ENCODE peak calls at places on chromosomes 3 and 15, in four cellular contexts. S is uterus, P is transverse colon, G is body of pancreas. W is an unnamed sample.

GRCh38 chr3:60992395-60992794 is 258.9 kb downstream of the FHIT start:
- DNase-seq in G (no peak), S (no peak), P (no peak), W (no peak)

GRCh38 chr15:48722764-48723661 is 77.5 kb upstream of the FBN1 start:
- DNase-seq in G (no peak), S (no peak), P (no peak), W (no peak)

GRCh38 chr15:50182233-50183013 is 427 bp downstream of the SLC27A2 start:
- DNase-seq in G (peak; percentile 16), S (no peak), P (peak; percentile 19), W (peak; percentile 34)

GRCh38 chr15:67083135-67083766 is 17.8 kb downstream of the SMAD3 start:
- DNase-seq in G (no peak), S (no peak), P (no peak), W (no peak)

GRCh38 chr15:65916664-65917406 is 47.5 kb downstream of the RAB11A start:
- DNase-seq in G (peak; percentile 49), S (no peak), P (peak; percentile 13), W (peak; percentile 73)

GRCh38 chr3:160698806-160699205 is 21.8 kb downstream of the ARL14 start:
- DNase-seq in S (no peak), G (no peak), P (no peak), W (no peak)

GRCh38 chr3:158918008-158918407 is 116.2 kb downstream of the MFSD1 start:
- DNase-seq in G (peak; percentile 47), S (no peak), P (peak; percentile 24), W (peak; percentile 9)

GRCh38 chr15:52765779-52766178 is 24.4 kb downstream of the ONECUT1 start:
- DNase-seq in G (no peak), S (no peak), P (no peak), W (no peak)

GRCh38 chr3:183252108-183252782 is 808 bp upstream of the B3GNT5 start:
- DNase-seq in S (no peak), P (no peak), G (no peak), W (no peak)

GRCh38 chr3:10768995-10769394 is 47.0 kb upstream of the SLC6A11 start:
- DNase-seq in P (no peak), S (no peak), G (no peak), W (no peak)

GRCh38 chr15:32643907-32644445 is 2.5 kb downstream of the SCG5 start:
- DNase-seq in S (no peak), G (no peak), P (no peak), W (no peak)

GRCh38 chr15:32636908-32637567 is 4.5 kb upstream of the SCG5 start:
- DNase-seq in S (no peak), P (no peak), G (no peak), W (no peak)

GRCh38 chr15:32637704-32638103 is 3.8 kb upstream of the SCG5 start:
- DNase-seq in S (no peak), G (no peak), P (no peak), W (no peak)

GRCh38 chr15:32642667-32643425 is 1.3 kb downstream of the SCG5 start:
- DNase-seq in P (no peak), G (no peak), S (no peak), W (no peak)

DNA sequence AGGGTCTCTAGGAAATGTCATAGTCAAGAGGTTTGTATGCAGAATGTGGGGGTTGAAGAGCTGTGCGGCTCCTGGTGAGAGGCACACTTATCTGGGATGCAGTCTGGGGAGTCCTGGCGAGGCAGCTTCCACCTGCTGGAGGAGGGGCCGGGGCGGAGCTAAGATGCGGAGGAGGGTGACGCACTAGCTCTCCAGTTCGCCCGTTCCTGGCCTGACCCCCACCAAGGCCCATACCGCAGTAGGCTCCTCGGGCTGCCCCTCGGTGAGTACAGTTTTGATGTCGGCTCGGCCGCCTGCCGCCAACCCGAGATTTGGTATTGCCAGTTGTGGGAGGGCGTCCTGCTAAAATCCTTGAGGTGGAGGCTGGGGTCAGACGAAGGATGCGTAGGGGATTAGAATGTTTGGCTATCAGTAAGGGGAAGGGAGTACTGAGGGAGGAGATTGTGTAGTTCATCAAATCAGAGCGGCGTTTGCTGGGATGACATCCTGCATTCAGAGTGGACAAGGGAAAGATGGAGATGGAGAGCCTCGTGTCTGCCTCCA is at the start of gene SCG5:
- DNase-seq in G (no peak), S (no peak), P (peak; percentile 38), W (peak; percentile 57)
- TF ChIP-seq CTCF in G (no peak), S (no peak), P (no peak), W (no peak)

GRCh38 chr3:115860766-115861165 is 237.5 kb downstream of the GAP43 start:
- DNase-seq in G (no peak), P (no peak), S (no peak), W (no peak)
- TF ChIP-seq POLR2A in G (no peak), P (no peak), S (no peak), W (no peak)

GRCh38 chr15:75362642-75363249 is 5.7 kb downstream of the MAN2C1 start:
- DNase-seq in G (no peak), S (no peak), P (no peak), W (no peak)
- TF ChIP-seq CTCF in G (no peak), S (no peak), P (no peak), W (no peak)

DNA sequence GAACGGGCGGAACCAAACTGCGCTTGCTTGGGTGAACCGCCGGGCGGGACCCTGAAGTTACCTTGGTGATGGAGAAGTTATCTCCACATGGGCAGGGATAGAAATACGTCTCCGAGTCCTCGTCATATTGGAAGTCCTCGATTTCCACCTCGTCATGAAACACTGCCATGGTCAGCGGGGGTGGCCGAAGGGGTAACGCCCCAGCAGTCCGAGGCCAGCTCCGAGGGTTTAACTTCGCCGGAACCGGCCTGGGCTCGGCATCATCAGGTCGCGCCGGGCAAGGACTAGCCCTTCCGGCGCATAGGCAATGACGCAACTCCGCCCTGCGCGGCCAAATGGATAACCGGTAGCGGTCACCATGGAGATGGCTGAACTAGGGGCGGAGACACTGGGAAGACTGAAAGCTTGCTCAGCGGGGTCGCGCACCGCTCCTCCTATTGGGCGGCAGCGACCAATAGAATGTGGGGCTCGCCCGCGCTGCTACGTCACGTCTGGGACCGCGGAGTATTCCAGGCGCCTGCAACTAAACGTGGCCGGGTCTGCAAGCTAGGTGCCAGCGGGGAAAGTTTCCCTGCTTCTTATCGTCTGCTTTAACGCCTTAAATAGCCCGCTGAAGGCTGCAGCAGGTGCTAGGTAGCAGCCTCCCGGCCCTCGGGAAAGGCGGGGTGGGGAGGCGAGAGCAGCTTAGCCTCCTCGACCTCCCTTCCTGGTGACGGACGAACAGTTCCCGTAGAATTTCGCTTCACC is at the start of the genes DPH3 and OXNAD1:
- DNase-seq in S (peak; percentile 100), P (peak; percentile 100), G (peak; percentile 100), W (peak; percentile 100)
- TF ChIP-seq POLR2A in S (peak; percentile 70), P (peak; percentile 92), G (peak; percentile 95), W (no peak)

GRCh38 chr3:1987983-1988382 is 110.7 kb upstream of the CNTN4 start:
- DNase-seq in S (no peak), G (peak; percentile 17), P (peak; percentile 28), W (peak; percentile 64)
- TF ChIP-seq CTCF in S (no peak), G (peak; percentile 58), P (peak; percentile 40), W (peak; percentile 69)

GRCh38 chr15:58864602-58865419 is 68.7 kb downstream of the SLTM start:
- DNase-seq in P (no peak), S (no peak), G (peak; percentile 59), W (peak; percentile 40)
- TF ChIP-seq POLR2A in P (no peak), S (no peak), G (peak; percentile 72), W (no peak)

GRCh38 chr3:14124615-14125192 is at the start of the genes CHCHD4 and TMEM43:
- DNase-seq in S (peak; percentile 99), P (peak; percentile 99), G (peak; percentile 99), W (peak; percentile 100)
- TF ChIP-seq CTCF in S (no peak), P (no peak), G (peak; percentile 24), W (no peak)